ENCODE peak calls at places on chromosomes 13 and 19, in nine cellular contexts. Q, C, S, I, Y, R, H, F and J are unnamed samples.

GRCh38 chr19:35596366-35596999 is 10.5 kb downstream of the PMIS2 start:
- DNase-seq in C (peak; percentile 54), S (no peak), H (no peak), Q (no peak), R (no peak), F (no peak), I (no peak), Y (no peak), J (no peak)

GRCh38 chr13:77000475-77000874 is 8.6 kb downstream of the CLN5 start:
- DNase-seq in H (no peak), Y (no peak), C (no peak), F (no peak), R (no peak), S (no peak), Q (no peak), I (no peak), J (no peak)

GRCh38 chr19:55336101-55336500 is 3.6 kb upstream of the KMT5C start:
- DNase-seq in Y (no peak), C (no peak), R (no peak), Q (no peak), I (no peak), S (no peak), F (no peak), H (no peak), J (no peak)

GRCh38 chr13:48595330-48596127 is 58.2 kb upstream of the CYSLTR2 start:
- DNase-seq in C (peak; percentile 38), I (no peak), F (no peak), H (peak; percentile 37), R (peak; percentile 18), S (no peak), Y (no peak), Q (peak; percentile 32), J (no peak)

GRCh38 chr19:41175825-41176734 is 16.9 kb upstream of the CYP2S1 start:
- DNase-seq in Y (peak; percentile 70), S (no peak), C (peak; percentile 54), Q (no peak), F (peak; percentile 37), R (no peak), H (peak; percentile 31), I (no peak), J (no peak)

GRCh38 chr19:11377237-11377636 is 2.8 kb downstream of the SWSAP1 start:
- DNase-seq in I (no peak), S (no peak), H (no peak), Y (no peak), C (peak; percentile 22), Q (no peak), R (no peak), F (no peak), J (no peak)

GRCh38 chr13:41496420-41497234 is 39.3 kb downstream of the RGCC start:
- DNase-seq in C (no peak), I (no peak), Q (no peak), R (no peak), S (peak; percentile 62), F (no peak), H (no peak), Y (no peak), J (no peak)

GRCh38 chr13:32476021-32476731 is 48.2 kb upstream of the N4BP2L1 start:
- DNase-seq in S (no peak), R (no peak), C (no peak), Y (no peak), F (no peak), I (no peak), H (no peak), Q (no peak), J (no peak)

GRCh38 chr19:19329199-19329598 is 8.6 kb downstream of the MAU2 start:
- DNase-seq in S (no peak), H (no peak), I (no peak), C (no peak), Q (no peak), Y (no peak), R (no peak), F (no peak), J (no peak)

GRCh38 chr13:77820431-77821149 is 98.0 kb downstream of the EDNRB start:
- DNase-seq in Y (no peak), S (no peak), H (no peak), C (no peak), F (no peak), Q (no peak), R (no peak), I (no peak), J (no peak)

GRCh38 chr19:2166741-2167738 is 3.3 kb downstream of the DOT1L start:
- DNase-seq in Y (peak; percentile 82), F (no peak), H (no peak), Q (no peak), S (no peak), I (no peak), C (no peak), R (no peak), J (peak; percentile 75)

GRCh38 chr19:58558623-58559274 is 338 bp upstream of the UBE2M start:
- DNase-seq in R (peak; percentile 97), Y (peak; percentile 99), H (peak; percentile 100), Q (peak; percentile 99), C (peak; percentile 100), S (peak; percentile 100), I (no peak), F (peak; percentile 100), J (peak; percentile 94)

GRCh38 chr19:15154002-15154612 is 46.7 kb downstream of the NOTCH3 start:
- DNase-seq in H (peak; percentile 51), I (no peak), F (peak; percentile 46), R (peak; percentile 68), S (no peak), C (peak; percentile 37), Y (no peak), Q (no peak), J (no peak)

GRCh38 chr19:48806818-48807589 is 3.8 kb downstream of the BCAT2 start:
- DNase-seq in S (no peak), I (no peak), Q (no peak), Y (peak; percentile 88), C (no peak), F (peak; percentile 59), H (peak; percentile 55), R (peak; percentile 88), J (no peak)

GRCh38 chr19:7894612-7895309 is 6.5 kb downstream of the LRRC8E start:
- DNase-seq in F (no peak), S (no peak), R (no peak), Y (peak; percentile 51), Q (no peak), I (no peak), C (no peak), H (no peak), J (no peak)

GRCh38 chr13:57582032-57582431 is 49.5 kb upstream of the PCDH17 start:
- DNase-seq in Y (no peak), F (no peak), H (no peak), R (no peak), I (no peak), Q (no peak), S (no peak), C (no peak), J (no peak)

GRCh38 chr13:101417043-101417406 is 717 bp upstream of the NALCN start:
- DNase-seq in I (peak; percentile 56), F (no peak), C (no peak), Y (no peak), R (no peak), H (no peak), S (no peak), Q (no peak), J (no peak)

GRCh38 chr13:35157143-35157755 is 215.2 kb downstream of the NBEA start:
- DNase-seq in F (peak; percentile 26), R (no peak), Y (no peak), I (no peak), C (peak; percentile 5), S (no peak), H (peak; percentile 48), Q (no peak), J (no peak)

GRCh38 chr13:30708541-30708940 is 26.8 kb upstream of the ALOX5AP start:
- DNase-seq in Q (no peak), H (no peak), S (no peak), F (no peak), C (no peak), Y (no peak), I (no peak), R (no peak), J (no peak)

GRCh38 chr19:2478324-2478755 is 2.4 kb downstream of the GADD45B start:
- DNase-seq in Y (peak; percentile 76), H (no peak), S (no peak), Q (no peak), C (peak; percentile 61), F (peak; percentile 57), I (no peak), R (no peak), J (peak; percentile 36)

GRCh38 chr13:98824376-98825160 is 72.1 kb upstream of the SLC15A1 start:
- DNase-seq in Q (no peak), R (no peak), S (no peak), I (no peak), H (no peak), Y (no peak), F (no peak), C (no peak), J (no peak)

GRCh38 chr13:26558912-26559485 is 1.5 kb downstream of the WASF3 start:
- DNase-seq in F (no peak), S (no peak), C (no peak), Y (no peak), H (no peak), R (no peak), Q (no peak), I (no peak), J (no peak)

GRCh38 chr19:50510121-50510670 is 795 bp downstream of the JOSD2 start:
- DNase-seq in R (no peak), Q (no peak), F (no peak), Y (peak; percentile 51), H (no peak), S (no peak), C (no peak), I (no peak), J (no peak)

GRCh38 chr13:28464861-28465260 is 30.1 kb downstream of the FLT1 start:
- DNase-seq in H (no peak), Y (no peak), I (no peak), F (no peak), S (no peak), R (no peak), Q (no peak), C (no peak), J (no peak)

GRCh38 chr13:98565726-98566577 is 11.0 kb downstream of the STK24 start:
- DNase-seq in F (no peak), C (no peak), Q (no peak), S (no peak), H (no peak), Y (no peak), R (no peak), I (no peak), J (no peak)